ENCODE peak calls at places on chromosomes 16 and 17, in five cellular contexts. O is EL, E is left cardiac atrium, I is stomach, X is T follicular helper cell. K is an unnamed sample.

GRCh38 chr16:16025214-16025968 is 76.0 kb downstream of the ABCC1 start:
- DNase-seq in O (peak), X (peak), I (no peak), E (peak), K (no peak)

GRCh38 chr16:75382611-75383010 is 50.7 kb downstream of the CFDP1 start:
- DNase-seq in E (no peak), I (no peak), O (no peak), X (no peak), K (no peak)

GRCh38 chr17:72465191-72466024 is 344.6 kb downstream of the SOX9 start:
- DNase-seq in X (no peak), O (peak), I (peak), E (no peak), K (no peak)

GRCh38 chr16:20611350-20611902 is 35.3 kb upstream of the ACSM2B start:
- DNase-seq in E (peak), X (no peak), O (no peak), I (peak), K (peak)

GRCh38 chr17:59223813-59224212 is 3.5 kb downstream of the GDPD1 start:
- DNase-seq in X (no peak), E (no peak), I (no peak), O (no peak), K (no peak)

GRCh38 chr16:30649725-30650368 is 913 bp upstream of the PRR14 start:
- DNase-seq in O (no peak), X (no peak), E (peak), I (no peak), K (no peak)

GRCh38 chr17:63537991-63538692 is 12.1 kb upstream of the DCAF7 start:
- DNase-seq in E (no peak), O (peak), I (no peak), X (no peak), K (no peak)

GRCh38 chr17:76200354-76200753 is 39.9 kb downstream of the RNF157 start:
- DNase-seq in I (no peak), O (no peak), E (no peak), X (no peak), K (no peak)

GRCh38 chr17:7632492-7632894 is 2.6 kb downstream of the SHBG start:
- DNase-seq in X (no peak), O (peak), I (peak), E (no peak), K (peak)

GRCh38 chr16:69340095-69340644 is 598 bp downstream of the NIP7 start:
- DNase-seq in E (no peak), I (no peak), O (peak), X (no peak), K (no peak)

GRCh38 chr16:50563989-50564388 is 15.8 kb downstream of the NKD1 start:
- DNase-seq in O (no peak), E (no peak), X (no peak), I (no peak), K (no peak)

GRCh38 chr16:65728172-65728571 is 606.3 kb upstream of the CDH11 start:
- DNase-seq in O (no peak), I (no peak), X (no peak), E (peak), K (no peak)

GRCh38 chr17:33521784-33522183 is 228.7 kb upstream of the ASIC2 start:
- DNase-seq in X (no peak), I (no peak), O (no peak), E (no peak), K (no peak)

K was measured in NCI-H510A treated with DMSO at 0.1 percent for 48 hours.